ENCODE peak calls at places on chromosome 3, in ten cellular contexts. R is esophagus squamous epithelium; J is body of pancreas; L is naive thymus-derived CD4-positive, alpha-beta T cell; M is Peyer's patch; C is BJ; B is CD8-positive, alpha-beta memory T cell; Y is gastrocnemius medialis; W is stomach; S is sigmoid colon. V is an unnamed sample. For H3K36me3, the result is how much of the 10 kb centered on the place peaks cover.

GRCh38 chr3:52463420-52463819 is 8.0 kb downstream of the NISCH start:
- DNase-seq in L (no peak), B (no peak), R (no peak), Y (no peak), M (no peak), S (no peak), W (no peak), C (no peak), J (no peak), V (no peak)

GRCh38 chr3:31448882-31449243 is 83.9 kb upstream of the STT3B start:
- DNase-seq in R (no peak), C (no peak), B (no peak), W (no peak), S (no peak), J (no peak), M (no peak), L (no peak), Y (no peak), V (no peak)

GRCh38 chr3:10933958-10934481 is 58.5 kb upstream of the SLC6A1 start:
- DNase-seq in S (peak), C (no peak), W (no peak), B (no peak), L (no peak), J (no peak), R (no peak), M (no peak), Y (no peak), V (peak)

GRCh38 chr3:195068481-195069080 is 202.4 kb downstream of the XXYLT1 start:
- DNase-seq in W (no peak), M (peak), C (no peak), S (no peak), B (no peak), Y (no peak), L (no peak), R (no peak), J (no peak), V (no peak)

GRCh38 chr3:140078343-140078742 is 143.4 kb downstream of the CLSTN2 start:
- DNase-seq in R (no peak), W (no peak), J (no peak), M (no peak), Y (no peak), S (no peak), B (no peak), L (no peak), C (no peak), V (no peak)

GRCh38 chr3:5002174-5002870 is 23.1 kb downstream of the BHLHE40 start:
- DNase-seq in L (no peak), Y (no peak), R (no peak), W (no peak), S (peak), C (no peak), M (peak), B (peak), J (no peak), V (no peak)

GRCh38 chr3:50430186-50430585 is 70.9 kb upstream of the TMEM115 start:
- DNase-seq in R (no peak), S (no peak), W (no peak), J (no peak), C (no peak), B (peak), M (no peak), Y (no peak), L (no peak), V (no peak)

GRCh38 chr3:11944052-11944673 is 60.0 kb upstream of the SYN2 start:
- DNase-seq in L (no peak), M (no peak), R (no peak), B (no peak), C (no peak), W (peak), S (no peak), J (peak), Y (no peak), V (peak)

GRCh38 chr3:126467611-126467955 is 8.1 kb downstream of the ZXDC start:
- DNase-seq in L (no peak), M (peak), Y (no peak), W (no peak), B (no peak), J (no peak), S (peak), R (no peak), C (no peak), V (no peak)

GRCh38 chr3:126465928-126466564 is 9.6 kb downstream of the ZXDC start:
- DNase-seq in C (no peak), W (no peak), S (peak), M (peak), R (no peak), Y (no peak), J (peak), B (no peak), L (no peak), V (no peak)

GRCh38 chr3:126469479-126469878 is 6.2 kb downstream of the ZXDC start:
- DNase-seq in C (no peak), Y (no peak), L (no peak), B (no peak), W (no peak), M (peak), R (no peak), S (peak), J (peak), V (no peak)

GRCh38 chr3:126466886-126467610 is 8.6 kb downstream of the ZXDC start:
- DNase-seq in J (no peak), B (no peak), S (peak), W (no peak), Y (no peak), L (no peak), M (peak), R (no peak), C (no peak), V (no peak)

GRCh38 chr3:126468028-126468891 is 7.4 kb downstream of the ZXDC start:
- DNase-seq in C (no peak), B (no peak), L (no peak), R (no peak), S (peak), W (no peak), J (peak), M (peak), Y (peak), V (peak)
- H3K36me3 ChIP-seq in C (under half), B (half or more), L (under half), R (under half), S (half or more), W (half or more), J (under half), M (under half), Y (half or more), V (half or more)

DNA sequence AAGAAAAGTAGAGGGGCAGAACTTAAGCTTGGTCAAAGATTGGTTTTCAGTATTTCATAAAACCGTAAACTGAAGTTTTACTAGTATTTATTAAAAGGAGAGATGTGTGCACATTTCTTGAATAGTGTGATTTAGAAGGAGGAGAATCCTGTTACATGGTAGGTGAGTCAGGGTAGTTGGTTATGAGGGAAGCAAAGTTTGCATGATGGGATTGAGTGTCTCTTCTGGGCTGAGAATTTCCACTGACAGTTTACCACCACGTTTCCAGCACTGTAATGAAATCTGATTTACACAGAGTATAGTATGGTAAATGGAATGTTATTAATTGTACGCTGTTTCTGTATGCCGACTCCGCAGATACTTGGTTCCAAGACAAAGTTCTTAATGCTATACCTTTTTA is 1.6 kb downstream of the NECTIN3 start:
- DNase-seq in Y (no peak), C (no peak), J (no peak), B (no peak), W (no peak), S (no peak), R (no peak), L (no peak), M (no peak), V (peak)
- H3K4me3 ChIP-seq in Y (peak), C (peak), J (peak), B (peak), W (peak), S (peak), R (peak), L (peak), M (peak), V (peak)

GRCh38 chr3:160401301-160402095 is 2.0 kb downstream of the SMC4 start:
- DNase-seq in W (peak), Y (no peak), J (no peak), L (no peak), R (no peak), C (no peak), B (no peak), M (no peak), S (no peak), V (peak)
- H3K36me3 ChIP-seq in W (under half), Y (under half), J (under half), L (under half), R (under half), C (under half), B (under half), M (under half), S (under half), V (under half)

GRCh38 chr3:111998661-111999641 is at the start of gene TAGLN3:
- DNase-seq in L (no peak), Y (no peak), S (no peak), M (peak), J (peak), R (no peak), B (no peak), W (peak), C (no peak), V (peak)
- H3K4me3 ChIP-seq in L (peak), Y (peak), S (peak), M (peak), J (no peak), R (peak), B (peak), W (peak), C (peak), V (peak)

DNA sequence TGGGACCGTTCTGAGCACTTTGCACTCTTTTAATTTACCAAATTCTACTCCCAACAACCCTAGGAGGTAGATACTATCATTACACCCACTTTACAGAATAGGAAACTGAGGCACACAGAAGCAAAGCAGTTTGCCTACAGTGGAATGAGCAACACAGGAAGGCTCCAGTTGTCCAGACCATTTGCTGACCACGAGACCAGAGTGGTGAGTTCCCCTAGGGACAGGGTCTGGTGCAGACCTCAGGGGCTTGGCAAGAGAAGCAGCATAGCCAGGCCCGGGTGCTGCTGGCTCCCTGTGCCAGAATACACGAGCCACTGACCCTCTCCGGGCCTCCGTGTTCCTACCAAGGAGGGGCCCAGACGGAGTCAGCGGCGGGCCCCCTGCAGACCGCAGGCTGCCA is 26.5 kb downstream of the PLXND1 start:
- DNase-seq in W (no peak), C (no peak), Y (no peak), J (no peak), R (no peak), L (no peak), B (no peak), M (no peak), S (no peak), V (no peak)
- H3K36me3 ChIP-seq in W (half or more), C (under half), Y (under half), J (under half), R (under half), L (under half), B (under half), M (under half), S (under half), V (half or more)